ENCODE peak calls at places on chromosomes 2 and 18, in eight cellular contexts. One of them, this sample, is unnamed.
A peak's percentile ranks its signal among the peaks of the same experiment; 100 is the strongest.

GRCh38 chr2:75222527-75222926 is 23.2 kb upstream of the TACR1 start:
- DNase-seq in H1: no peak
- DNase-seq in HCT116: no peak
- DNase-seq in K562: no peak
- DNase-seq in A549: no peak
- DNase-seq in SK-N-SH: no peak
- DNase-seq in GM12878: no peak
- DNase-seq in HepG2: no peak
- DNase-seq in this sample: no peak

GRCh38 chr18:59662008-59662701 is 35.1 kb downstream of the CCBE1 start:
- DNase-seq in GM12878: no peak
- DNase-seq in A549: no peak
- DNase-seq in K562: no peak
- DNase-seq in SK-N-SH: no peak
- DNase-seq in HepG2: no peak
- DNase-seq in HCT116: no peak
- DNase-seq in H1: no peak
- DNase-seq in this sample: peak; percentile 72

GRCh38 chr2:39620067-39620466 is 45.6 kb upstream of the TMEM178A start:
- DNase-seq in A549: peak; percentile 9
- DNase-seq in K562: peak; percentile 20
- DNase-seq in GM12878: no peak
- DNase-seq in HepG2: peak; percentile 17
- DNase-seq in SK-N-SH: peak; percentile 27
- DNase-seq in HCT116: no peak
- DNase-seq in H1: no peak
- DNase-seq in this sample: peak; percentile 84

GRCh38 chr18:77557030-77557429 is 307.4 kb downstream of the GALR1 start:
- DNase-seq in GM12878: no peak
- DNase-seq in A549: no peak
- DNase-seq in HCT116: no peak
- DNase-seq in HepG2: no peak
- DNase-seq in SK-N-SH: no peak
- DNase-seq in H1: no peak
- DNase-seq in K562: no peak
- DNase-seq in this sample: no peak

GRCh38 chr2:222568866-222569265 is 87.0 kb downstream of the FARSB start:
- DNase-seq in H1: no peak
- DNase-seq in A549: no peak
- DNase-seq in HCT116: no peak
- DNase-seq in SK-N-SH: no peak
- DNase-seq in GM12878: no peak
- DNase-seq in K562: no peak
- DNase-seq in HepG2: no peak
- DNase-seq in this sample: peak; percentile 85

GRCh38 chr2:29130295-29130694 is 15.1 kb downstream of the CLIP4 start:
- DNase-seq in A549: peak; percentile 96
- DNase-seq in K562: no peak
- DNase-seq in H1: no peak
- DNase-seq in HCT116: no peak
- DNase-seq in SK-N-SH: no peak
- DNase-seq in GM12878: no peak
- DNase-seq in HepG2: peak; percentile 35
- DNase-seq in this sample: peak; percentile 91

GRCh38 chr2:20033341-20033740 is 18.1 kb downstream of the LAPTM4A start:
- DNase-seq in K562: no peak
- DNase-seq in H1: no peak
- DNase-seq in A549: no peak
- DNase-seq in GM12878: no peak
- DNase-seq in SK-N-SH: no peak
- DNase-seq in HepG2: no peak
- DNase-seq in HCT116: no peak
- DNase-seq in this sample: no peak

GRCh38 chr2:30731706-30732105 is 75.5 kb downstream of the CAPN13 start:
- DNase-seq in K562: no peak
- DNase-seq in HepG2: no peak
- DNase-seq in A549: no peak
- DNase-seq in SK-N-SH: no peak
- DNase-seq in H1: no peak
- DNase-seq in HCT116: no peak
- DNase-seq in GM12878: no peak
- DNase-seq in this sample: no peak

GRCh38 chr2:54106631-54107454 is 8.6 kb upstream of the ACYP2 start:
- DNase-seq in HCT116: peak; percentile 53
- DNase-seq in K562: peak; percentile 17
- DNase-seq in A549: peak; percentile 72
- DNase-seq in SK-N-SH: peak; percentile 59
- DNase-seq in HepG2: peak; percentile 73
- DNase-seq in GM12878: no peak
- DNase-seq in H1: no peak
- DNase-seq in this sample: peak; percentile 66

GRCh38 chr2:26195006-26195961 is 22.4 kb downstream of the GAREM2 start:
- DNase-seq in SK-N-SH: no peak
- DNase-seq in A549: no peak
- DNase-seq in HCT116: no peak
- DNase-seq in K562: no peak
- DNase-seq in H1: no peak
- DNase-seq in HepG2: no peak
- DNase-seq in GM12878: no peak
- DNase-seq in this sample: no peak

GRCh38 chr2:121386707-121387106 is 101.7 kb upstream of the TFCP2L1 start:
- DNase-seq in HCT116: no peak
- DNase-seq in SK-N-SH: no peak
- DNase-seq in GM12878: no peak
- DNase-seq in K562: no peak
- DNase-seq in A549: no peak
- DNase-seq in HepG2: no peak
- DNase-seq in H1: no peak
- DNase-seq in this sample: peak; percentile 76

GRCh38 chr2:52390651-52391050 is 1358.7 kb upstream of the NRXN1 start:
- DNase-seq in K562: no peak
- DNase-seq in A549: no peak
- DNase-seq in GM12878: no peak
- DNase-seq in HCT116: no peak
- DNase-seq in HepG2: no peak
- DNase-seq in H1: no peak
- DNase-seq in SK-N-SH: no peak
- DNase-seq in this sample: peak; percentile 82

GRCh38 chr2:98868548-98869271 is 67.3 kb downstream of the CRACDL start:
- DNase-seq in GM12878: no peak
- DNase-seq in HepG2: peak; percentile 80
- DNase-seq in HCT116: no peak
- DNase-seq in SK-N-SH: no peak
- DNase-seq in A549: no peak
- DNase-seq in H1: no peak
- DNase-seq in K562: no peak
- DNase-seq in this sample: no peak

GRCh38 chr2:182577816-182578215 is 138.2 kb upstream of the DNAJC10 start:
- DNase-seq in H1: no peak
- DNase-seq in HCT116: no peak
- DNase-seq in SK-N-SH: no peak
- DNase-seq in K562: no peak
- DNase-seq in A549: no peak
- DNase-seq in GM12878: no peak
- DNase-seq in HepG2: no peak
- DNase-seq in this sample: no peak

GRCh38 chr18:79755496-79756142 is 42.1 kb upstream of the KCNG2 start:
- DNase-seq in SK-N-SH: no peak
- DNase-seq in HCT116: no peak
- DNase-seq in H1: no peak
- DNase-seq in A549: no peak
- DNase-seq in K562: no peak
- DNase-seq in HepG2: no peak
- DNase-seq in GM12878: no peak
- DNase-seq in this sample: no peak

GRCh38 chr2:199278099-199278498 is 179.6 kb downstream of the SATB2 start:
- DNase-seq in K562: no peak
- DNase-seq in H1: no peak
- DNase-seq in A549: no peak
- DNase-seq in GM12878: no peak
- DNase-seq in SK-N-SH: no peak
- DNase-seq in HepG2: no peak
- DNase-seq in HCT116: no peak
- DNase-seq in this sample: peak; percentile 58

GRCh38 chr18:59729781-59730180 is 32.6 kb upstream of the CCBE1 start:
- DNase-seq in HCT116: no peak
- DNase-seq in SK-N-SH: no peak
- DNase-seq in HepG2: no peak
- DNase-seq in H1: no peak
- DNase-seq in GM12878: no peak
- DNase-seq in A549: peak; percentile 43
- DNase-seq in K562: no peak
- DNase-seq in this sample: no peak

GRCh38 chr2:240619506-240620148 is 5.7 kb upstream of the GPR35 start:
- DNase-seq in K562: no peak
- DNase-seq in A549: no peak
- DNase-seq in GM12878: no peak
- DNase-seq in HCT116: no peak
- DNase-seq in HepG2: no peak
- DNase-seq in SK-N-SH: no peak
- DNase-seq in H1: no peak
- DNase-seq in this sample: no peak

GRCh38 chr2:54572262-54572635 is 116.1 kb downstream of the SPTBN1 start:
- DNase-seq in HCT116: no peak
- DNase-seq in A549: peak; percentile 94
- DNase-seq in HepG2: peak; percentile 93
- DNase-seq in H1: no peak
- DNase-seq in SK-N-SH: no peak
- DNase-seq in GM12878: no peak
- DNase-seq in K562: peak; percentile 28
- DNase-seq in this sample: peak; percentile 94

GRCh38 chr2:172772637-172773036 is 37.0 kb downstream of the RAPGEF4 start:
- DNase-seq in GM12878: no peak
- DNase-seq in HCT116: no peak
- DNase-seq in HepG2: no peak
- DNase-seq in SK-N-SH: no peak
- DNase-seq in A549: peak; percentile 16
- DNase-seq in H1: no peak
- DNase-seq in K562: no peak
- DNase-seq in this sample: peak; percentile 91

DNA sequence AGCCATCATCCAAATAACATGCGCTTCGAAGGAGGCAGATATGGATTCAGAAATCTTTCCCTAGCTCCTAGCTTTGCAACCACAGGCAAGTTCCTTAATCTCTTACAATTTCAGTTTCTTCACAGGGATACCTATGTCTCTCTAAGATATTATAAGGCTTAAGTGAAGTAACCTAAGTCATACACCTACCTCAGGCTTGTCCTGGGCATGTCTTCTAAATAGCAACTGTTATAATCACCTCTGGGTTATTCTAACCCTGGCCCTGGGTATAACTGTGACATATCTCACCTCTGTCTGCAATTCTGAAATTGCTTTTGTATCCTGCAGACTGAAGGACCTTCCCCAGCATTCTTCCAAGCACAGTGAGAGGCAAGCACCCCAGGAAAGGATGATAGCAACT is 8.3 kb upstream of the TBC1D8 start:
- DNase-seq in HCT116: no peak
- DNase-seq in K562: no peak
- DNase-seq in H1: no peak
- DNase-seq in SK-N-SH: no peak
- DNase-seq in HepG2: no peak
- DNase-seq in A549: no peak
- DNase-seq in GM12878: no peak
- DNase-seq in this sample: no peak
- TF ChIP-seq RAD21 in HCT116: no peak
- TF ChIP-seq RAD21 in K562: no peak
- TF ChIP-seq RAD21 in H1: no peak
- TF ChIP-seq RAD21 in SK-N-SH: no peak
- TF ChIP-seq RAD21 in HepG2: no peak
- TF ChIP-seq RAD21 in A549: no peak
- TF ChIP-seq RAD21 in GM12878: no peak
- TF ChIP-seq RAD21 in this sample: no peak

GRCh38 chr18:5295231-5295920 is at the start of gene ZBTB14:
- DNase-seq in GM12878: no peak
- DNase-seq in A549: peak; percentile 31
- DNase-seq in H1: no peak
- DNase-seq in SK-N-SH: peak; percentile 88
- DNase-seq in HepG2: peak; percentile 36
- DNase-seq in HCT116: no peak
- DNase-seq in K562: peak; percentile 93
- DNase-seq in this sample: peak; percentile 54
- TF ChIP-seq RAD21 in GM12878: no peak
- TF ChIP-seq RAD21 in A549: no peak
- TF ChIP-seq RAD21 in H1: no peak
- TF ChIP-seq RAD21 in SK-N-SH: no peak
- TF ChIP-seq RAD21 in HepG2: no peak
- TF ChIP-seq RAD21 in HCT116: no peak
- TF ChIP-seq RAD21 in K562: no peak
- TF ChIP-seq RAD21 in this sample: no peak

DNA sequence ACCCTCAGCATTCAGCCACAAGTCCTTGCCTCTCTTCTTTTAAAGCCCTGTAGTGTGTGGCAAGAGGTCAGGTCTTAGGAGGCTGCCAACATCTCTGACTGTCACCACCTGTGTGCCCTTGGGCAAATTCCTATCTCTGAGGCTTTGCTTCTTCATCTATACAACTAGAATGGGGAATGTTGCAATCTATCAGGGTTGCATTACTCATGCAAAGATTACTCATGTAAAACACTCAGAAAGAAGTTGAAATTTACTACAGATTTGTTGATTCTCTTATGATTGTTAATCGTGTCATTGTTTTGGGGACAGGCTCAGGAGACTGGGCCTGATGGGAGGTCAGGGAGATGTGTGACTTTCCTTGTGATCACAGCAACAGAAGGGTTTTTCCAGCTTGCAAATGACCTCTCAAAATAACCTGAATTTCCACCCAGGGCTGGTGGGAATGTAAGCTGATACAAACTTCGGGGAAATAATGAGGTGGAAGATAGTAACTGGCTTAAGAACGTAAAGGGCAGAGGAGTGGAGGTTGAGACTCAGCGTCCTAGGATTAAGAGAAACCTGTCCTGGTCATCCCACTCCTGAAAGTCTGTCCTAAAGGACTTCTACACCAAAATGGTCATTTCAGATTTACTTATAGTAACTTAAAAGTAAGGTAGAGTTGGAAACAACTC is 32.0 kb upstream of the SIGLEC15 start:
- DNase-seq in HepG2: no peak
- DNase-seq in GM12878: no peak
- DNase-seq in H1: no peak
- DNase-seq in SK-N-SH: no peak
- DNase-seq in HCT116: peak; percentile 75
- DNase-seq in A549: peak; percentile 83
- DNase-seq in K562: no peak
- DNase-seq in this sample: peak; percentile 93
- TF ChIP-seq RAD21 in HepG2: no peak
- TF ChIP-seq RAD21 in GM12878: no peak
- TF ChIP-seq RAD21 in H1: no peak
- TF ChIP-seq RAD21 in SK-N-SH: no peak
- TF ChIP-seq RAD21 in HCT116: peak; percentile 20
- TF ChIP-seq RAD21 in A549: no peak
- TF ChIP-seq RAD21 in K562: no peak
- TF ChIP-seq RAD21 in this sample: peak; percentile 2

DNA sequence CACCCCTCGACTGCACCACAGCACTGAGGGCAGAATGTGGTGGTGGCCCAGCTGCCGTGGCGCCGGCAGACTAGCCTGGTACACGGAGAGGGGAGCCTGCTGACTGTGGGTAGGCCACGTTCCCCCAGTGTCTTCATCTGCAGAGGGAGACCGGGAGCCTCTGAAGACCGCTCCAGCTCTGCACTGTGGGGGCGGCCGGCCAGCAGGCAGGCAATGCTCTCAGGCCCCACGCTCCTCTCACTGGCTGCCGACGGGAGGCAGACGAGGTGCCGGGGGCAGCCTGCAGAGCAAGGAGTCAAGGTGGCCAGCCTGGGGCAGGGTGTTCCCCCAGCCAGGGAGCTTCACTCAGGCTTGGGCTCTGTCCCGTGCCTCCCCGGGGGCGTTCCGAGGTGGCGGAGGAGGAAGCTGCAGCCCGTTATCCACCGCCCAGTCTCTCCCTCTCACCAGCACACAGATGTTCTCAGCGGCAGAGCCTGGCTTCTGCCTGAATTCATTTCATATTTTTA is 88.0 kb downstream of the HDAC4 start:
- DNase-seq in HepG2: no peak
- DNase-seq in SK-N-SH: peak; percentile 59
- DNase-seq in GM12878: no peak
- DNase-seq in K562: no peak
- DNase-seq in HCT116: no peak
- DNase-seq in H1: no peak
- DNase-seq in A549: no peak
- DNase-seq in this sample: no peak
- TF ChIP-seq RAD21 in HepG2: no peak
- TF ChIP-seq RAD21 in SK-N-SH: no peak
- TF ChIP-seq RAD21 in GM12878: no peak
- TF ChIP-seq RAD21 in K562: no peak
- TF ChIP-seq RAD21 in HCT116: no peak
- TF ChIP-seq RAD21 in H1: no peak
- TF ChIP-seq RAD21 in A549: no peak
- TF ChIP-seq RAD21 in this sample: no peak

This sample was measured in IMR-90.